ENCODE peak calls at places on chromosomes 3 and 15, in six cellular contexts. W, K, J, T, X and S are unnamed samples.

GRCh38 chr3:69181592-69182211 is 59.3 kb upstream of the LMOD3 start:
- DNase-seq in W (no peak), K (peak), J (no peak), T (no peak), X (peak), S (peak)

GRCh38 chr3:36542186-36542585 is 161.9 kb downstream of the STAC start:
- DNase-seq in W (no peak), K (no peak), J (no peak), T (no peak), X (peak), S (no peak)

GRCh38 chr3:171446801-171447578 is 13.2 kb downstream of the TNIK start:
- DNase-seq in W (no peak), K (peak), J (no peak), T (no peak), X (peak), S (no peak)

GRCh38 chr3:122948398-122948797 is 79.2 kb downstream of the SEMA5B start:
- DNase-seq in W (no peak), K (no peak), J (no peak), T (no peak), X (no peak), S (no peak)

GRCh38 chr15:84876269-84876668 is 8.2 kb upstream of the SLC28A1 start:
- DNase-seq in W (no peak), K (no peak), J (no peak), T (no peak), X (no peak), S (no peak)

GRCh38 chr3:172217877-172218276 is 178.5 kb downstream of the FNDC3B start:
- DNase-seq in W (no peak), K (peak), J (no peak), T (no peak), X (peak), S (no peak)

GRCh38 chr3:134839990-134840389 is 44.9 kb downstream of the EPHB1 start:
- DNase-seq in W (no peak), K (no peak), J (no peak), T (no peak), X (no peak), S (no peak)

GRCh38 chr15:80931721-80932609 is 57.7 kb downstream of the MESD start:
- DNase-seq in W (no peak), K (no peak), J (no peak), T (no peak), X (no peak), S (no peak)

GRCh38 chr3:71563827-71564226 is 19.7 kb downstream of the FOXP1 start:
- DNase-seq in W (no peak), K (no peak), J (no peak), T (no peak), X (no peak), S (no peak)

GRCh38 chr3:50675179-50676030 is 678 bp downstream of the DOCK3 start:
- DNase-seq in W (peak), K (no peak), J (peak), T (peak), X (no peak), S (peak)

GRCh38 chr3:76097588-76097975 is 312.2 kb upstream of the ZNF717 start:
- DNase-seq in W (no peak), K (no peak), J (no peak), T (no peak), X (no peak), S (no peak)

GRCh38 chr3:35946121-35946856 is 307.0 kb downstream of the ARPP21 start:
- DNase-seq in W (no peak), K (no peak), J (no peak), T (no peak), X (peak), S (peak)